ENCODE peak calls at places on chromosomes 6 and 20, in four cellular contexts. A is HepG2, I is T47D, Q is K562. T is an unnamed sample.
A peak's percentile ranks its signal among the peaks of the same experiment; 100 is the strongest.

GRCh38 chr20:18712116-18712515 is 101.5 kb upstream of the SCP2D1 start:
- DNase-seq in A (no peak), Q (no peak), I (no peak), T (no peak)

GRCh38 chr6:90835584-90836212 is 248.8 kb upstream of the MAP3K7 start:
- DNase-seq in A (no peak), I (no peak), Q (no peak), T (no peak)

GRCh38 chr20:36744764-36745191 is 1.1 kb downstream of the NDRG3 start:
- DNase-seq in Q (peak; percentile 24), I (peak; percentile 77), A (no peak), T (no peak)

GRCh38 chr6:112269165-112269564 is 14.8 kb upstream of the LAMA4 start:
- DNase-seq in A (no peak), Q (no peak), I (no peak), T (no peak)

GRCh38 chr20:37393863-37394542 is 48.1 kb downstream of the SRC start:
- DNase-seq in Q (no peak), I (no peak), A (no peak), T (no peak)

GRCh38 chr20:24432057-24432456 is 37.4 kb upstream of the SYNDIG1 start:
- DNase-seq in Q (no peak), I (no peak), A (no peak), T (no peak)

GRCh38 chr20:45959126-45959525 is 12.9 kb downstream of the ZNF335 start:
- DNase-seq in A (no peak), I (no peak), Q (no peak), T (no peak)

GRCh38 chr6:52286798-52287432 is 2.4 kb upstream of the MCM3 start:
- DNase-seq in Q (peak; percentile 42), A (peak; percentile 89), I (peak; percentile 23), T (peak; percentile 63)

GRCh38 chr6:152463183-152463582 is 174.0 kb downstream of the SYNE1 start:
- DNase-seq in I (no peak), Q (no peak), A (no peak), T (no peak)

GRCh38 chr20:38680492-38681118 is 43.7 kb upstream of the SLC32A1 start:
- DNase-seq in Q (peak; percentile 37), I (peak; percentile 71), A (peak; percentile 45), T (no peak)

GRCh38 chr6:167000759-167001158 is 1.6 kb downstream of the CEP43 start:
- DNase-seq in I (no peak), A (no peak), Q (no peak), T (no peak)

GRCh38 chr6:35439308-35439707 is 12.8 kb upstream of the FANCE start:
- DNase-seq in A (no peak), Q (peak; percentile 65), I (no peak), T (no peak)

GRCh38 chr6:22071655-22072054 is 225.2 kb downstream of the PRL start:
- DNase-seq in A (no peak), I (peak; percentile 21), Q (no peak), T (no peak)

GRCh38 chr6:110688661-110689268 is 126.5 kb downstream of the CDK19 start:
- DNase-seq in A (no peak), Q (no peak), I (no peak), T (no peak)

GRCh38 chr20:32382102-32382950 is 24.2 kb downstream of the ASXL1 start:
- DNase-seq in A (no peak), Q (no peak), I (no peak), T (no peak)

GRCh38 chr6:66226099-66226498 is 519.1 kb upstream of the EYS start:
- DNase-seq in I (peak; percentile 2), Q (no peak), A (no peak), T (no peak)

GRCh38 chr20:62646851-62647520 is 4.7 kb downstream of the SLCO4A1 start:
- DNase-seq in I (no peak), A (no peak), Q (no peak), T (no peak)

GRCh38 chr6:12873706-12874105 is 157.1 kb downstream of the PHACTR1 start:
- DNase-seq in A (no peak), Q (no peak), I (no peak), T (no peak)

GRCh38 chr20:50551288-50551687 is 41.1 kb downstream of the PTPN1 start:
- DNase-seq in Q (no peak), I (no peak), A (no peak), T (no peak)

GRCh38 chr6:35413911-35414310 is 38.2 kb upstream of the FANCE start:
- DNase-seq in A (no peak), Q (no peak), I (no peak), T (no peak)

GRCh38 chr6:49556429-49556837 is 6.0 kb downstream of the C6orf141 start:
- DNase-seq in A (peak; percentile 89), I (no peak), Q (peak; percentile 41), T (peak; percentile 86)

GRCh38 chr6:10140824-10141223 is 274.1 kb downstream of the TFAP2A start:
- DNase-seq in I (no peak), Q (no peak), A (no peak), T (no peak)

GRCh38 chr6:13355043-13355945 is 27.0 kb upstream of the TBC1D7 start:
- DNase-seq in I (no peak), Q (peak; percentile 20), A (peak; percentile 41), T (peak; percentile 35)

GRCh38 chr6:35573495-35574110 is 60.9 kb upstream of the TULP1 start:
- DNase-seq in A (no peak), I (no peak), Q (no peak), T (no peak)

GRCh38 chr6:43823879-43824740 is 54.1 kb downstream of the VEGFA start:
- DNase-seq in Q (no peak), A (peak; percentile 81), I (no peak), T (no peak)

GRCh38 chr20:35700625-35701148 is 1.5 kb downstream of the ROMO1 start:
- DNase-seq in A (no peak), Q (no peak), I (no peak), T (no peak)

GRCh38 chr6:39169448-39170344 is 54.7 kb upstream of the SAYSD1 start:
- DNase-seq in A (no peak), I (no peak), Q (no peak), T (no peak)

GRCh38 chr20:60069626-60070025 is 111.4 kb downstream of the CDH26 start:
- DNase-seq in A (no peak), Q (no peak), I (no peak), T (no peak)

GRCh38 chr6:66993272-66993671 is 1286.2 kb upstream of the EYS start:
- DNase-seq in Q (no peak), I (no peak), A (no peak), T (no peak)

GRCh38 chr6:43878823-43879495 is 108.9 kb downstream of the VEGFA start:
- DNase-seq in Q (no peak), I (no peak), A (no peak), T (no peak)

GRCh38 chr6:32984639-32985389 is 16.4 kb downstream of the BRD2 start:
- DNase-seq in Q (peak; percentile 80), A (peak; percentile 84), I (peak; percentile 62), T (peak; percentile 77)

GRCh38 chr6:151379933-151380847 is 11.2 kb downstream of the ZBTB2 start:
- DNase-seq in I (no peak), A (no peak), Q (no peak), T (no peak)

GRCh38 chr6:126153661-126154060 is 167.3 kb downstream of the TRMT11 start:
- DNase-seq in I (no peak), Q (no peak), A (no peak), T (no peak)

GRCh38 chr20:22810626-22811559 is 224.2 kb upstream of the SSTR4 start:
- DNase-seq in I (no peak), A (no peak), Q (no peak), T (no peak)

GRCh38 chr6:130843575-130844320 is 16.5 kb downstream of the SMLR1 start:
- DNase-seq in I (peak; percentile 30), A (peak; percentile 74), Q (no peak), T (peak; percentile 28)

GRCh38 chr6:33856655-33857054 is 52.9 kb upstream of the MLN start:
- DNase-seq in Q (no peak), I (no peak), A (no peak), T (no peak)

GRCh38 chr6:105077592-105078463 is 102.0 kb downstream of the POPDC3 start:
- DNase-seq in I (no peak), A (peak; percentile 51), Q (peak; percentile 23), T (peak; percentile 44)

GRCh38 chr6:139964737-139965136 is 590.3 kb upstream of the CITED2 start:
- DNase-seq in Q (no peak), A (no peak), I (no peak), T (no peak)
- TF ChIP-seq JUND in Q (no peak), A (no peak), I (no peak), T (no peak)

DNA sequence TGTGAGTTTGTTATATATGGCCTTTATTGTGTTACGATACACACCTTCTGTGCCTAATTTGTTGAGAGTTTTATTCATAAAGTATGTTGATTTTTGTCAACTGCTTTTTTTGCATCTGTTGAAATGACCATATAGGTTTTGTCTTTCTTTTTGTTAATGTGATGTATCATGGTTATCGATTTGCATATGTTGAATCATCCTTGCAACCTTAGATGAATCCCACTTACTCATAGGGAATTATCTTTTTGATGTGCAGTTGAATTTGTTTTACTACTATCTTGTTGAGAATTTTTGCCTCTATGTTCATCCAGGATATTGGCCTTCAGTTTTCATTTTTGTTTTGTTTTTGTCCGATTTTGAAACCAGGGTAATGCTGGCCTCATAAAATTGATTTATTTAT is 45.7 kb upstream of the TPD52L1 start:
- DNase-seq in Q (no peak), A (no peak), I (no peak), T (no peak)
- TF ChIP-seq JUND in Q (no peak), A (no peak), I (no peak), T (no peak)

GRCh38 chr6:89239338-89239737 is 22.2 kb upstream of the GABRR1 start:
- DNase-seq in Q (peak; percentile 22), I (no peak), A (no peak), T (no peak)
- TF ChIP-seq JUND in Q (no peak), I (no peak), A (no peak), T (no peak)

GRCh38 chr6:24501374-24501773 is 6.6 kb downstream of the ALDH5A1 start:
- DNase-seq in A (no peak), I (no peak), Q (no peak), T (no peak)
- TF ChIP-seq JUND in A (no peak), I (no peak), Q (no peak), T (no peak)

GRCh38 chr20:52192296-52193007 is 873 bp upstream of the ZFP64 start:
- DNase-seq in A (peak; percentile 83), I (peak; percentile 49), Q (peak; percentile 58), T (peak; percentile 38)
- TF ChIP-seq JUND in A (no peak), I (no peak), Q (no peak), T (no peak)

GRCh38 chr6:142542704-142543233 is 241.0 kb downstream of the ADGRG6 start:
- DNase-seq in Q (no peak), A (no peak), I (no peak), T (peak; percentile 36)
- TF ChIP-seq JUND in Q (peak; percentile 38), A (no peak), I (no peak), T (peak; percentile 21)

GRCh38 chr6:41021832-41022231 is 17.2 kb downstream of the UNC5CL start:
- DNase-seq in Q (no peak), I (no peak), A (peak; percentile 71), T (no peak)
- TF ChIP-seq JUND in Q (no peak), I (no peak), A (no peak), T (no peak)